ENCODE peak calls at places on chromosomes 4 and X, in four cellular contexts. One of them, this sample, is unnamed.

GRCh38 chr4:47221721-47222120 is 190.4 kb downstream of the GABRB1 start:
- DNase-seq in nephron progenitor cell: no peak
- DNase-seq in type B pancreatic cell: no peak
- DNase-seq in endodermal cell: no peak
- DNase-seq in this sample: no peak

GRCh38 chr4:94548571-94548970 is 96.8 kb downstream of the PDLIM5 start:
- DNase-seq in nephron progenitor cell: no peak
- DNase-seq in type B pancreatic cell: no peak
- DNase-seq in endodermal cell: no peak
- DNase-seq in this sample: no peak

GRCh38 chr4:8315343-8316250 is 46.0 kb downstream of the HTRA3 start:
- DNase-seq in nephron progenitor cell: peak
- DNase-seq in type B pancreatic cell: peak
- DNase-seq in endodermal cell: peak
- DNase-seq in this sample: no peak

GRCh38 chrX:41984628-41985027 is 61.3 kb upstream of the CASK start:
- DNase-seq in nephron progenitor cell: peak
- DNase-seq in type B pancreatic cell: no peak
- DNase-seq in endodermal cell: no peak
- DNase-seq in this sample: no peak

GRCh38 chrX:130170752-130171445 is 863 bp upstream of the RAB33A start:
- DNase-seq in nephron progenitor cell: peak
- DNase-seq in type B pancreatic cell: no peak
- DNase-seq in endodermal cell: peak
- DNase-seq in this sample: peak

GRCh38 chrX:122850326-122850725 is 333.8 kb upstream of the GRIA3 start:
- DNase-seq in nephron progenitor cell: no peak
- DNase-seq in type B pancreatic cell: no peak
- DNase-seq in endodermal cell: no peak
- DNase-seq in this sample: no peak

GRCh38 chrX:136143714-136144113 is 3.6 kb upstream of the FHL1 start:
- DNase-seq in nephron progenitor cell: no peak
- DNase-seq in type B pancreatic cell: no peak
- DNase-seq in endodermal cell: no peak
- DNase-seq in this sample: no peak

GRCh38 chr4:128823025-128823661 is 13.6 kb downstream of the JADE1 start:
- DNase-seq in nephron progenitor cell: no peak
- DNase-seq in type B pancreatic cell: no peak
- DNase-seq in endodermal cell: no peak
- DNase-seq in this sample: no peak

GRCh38 chr4:118680808-118681207 is 4.4 kb upstream of the METTL14 start:
- DNase-seq in nephron progenitor cell: no peak
- DNase-seq in type B pancreatic cell: no peak
- DNase-seq in endodermal cell: no peak
- DNase-seq in this sample: no peak

GRCh38 chr4:118676128-118676527 is 9.1 kb upstream of the METTL14 start:
- DNase-seq in nephron progenitor cell: no peak
- DNase-seq in type B pancreatic cell: no peak
- DNase-seq in endodermal cell: no peak
- DNase-seq in this sample: no peak
- TF ChIP-seq CTCF in nephron progenitor cell: no peak
- TF ChIP-seq CTCF in type B pancreatic cell: no peak
- TF ChIP-seq CTCF in endodermal cell: peak
- TF ChIP-seq CTCF in this sample: no peak

GRCh38 chr4:169270810-169271691 is at the start of gene SH3RF1:
- DNase-seq in nephron progenitor cell: peak
- DNase-seq in type B pancreatic cell: peak
- DNase-seq in endodermal cell: peak
- DNase-seq in this sample: peak

GRCh38 chr4:169268951-169269781 is 1.6 kb downstream of the SH3RF1 start:
- DNase-seq in nephron progenitor cell: no peak
- DNase-seq in type B pancreatic cell: no peak
- DNase-seq in endodermal cell: peak
- DNase-seq in this sample: no peak

GRCh38 chr4:169271692-169272007 is 894 bp upstream of the SH3RF1 start:
- DNase-seq in nephron progenitor cell: no peak
- DNase-seq in type B pancreatic cell: no peak
- DNase-seq in endodermal cell: no peak
- DNase-seq in this sample: no peak

GRCh38 chr4:169272265-169272886 is 1.6 kb upstream of the SH3RF1 start:
- DNase-seq in nephron progenitor cell: no peak
- DNase-seq in type B pancreatic cell: no peak
- DNase-seq in endodermal cell: no peak
- DNase-seq in this sample: no peak

DNA sequence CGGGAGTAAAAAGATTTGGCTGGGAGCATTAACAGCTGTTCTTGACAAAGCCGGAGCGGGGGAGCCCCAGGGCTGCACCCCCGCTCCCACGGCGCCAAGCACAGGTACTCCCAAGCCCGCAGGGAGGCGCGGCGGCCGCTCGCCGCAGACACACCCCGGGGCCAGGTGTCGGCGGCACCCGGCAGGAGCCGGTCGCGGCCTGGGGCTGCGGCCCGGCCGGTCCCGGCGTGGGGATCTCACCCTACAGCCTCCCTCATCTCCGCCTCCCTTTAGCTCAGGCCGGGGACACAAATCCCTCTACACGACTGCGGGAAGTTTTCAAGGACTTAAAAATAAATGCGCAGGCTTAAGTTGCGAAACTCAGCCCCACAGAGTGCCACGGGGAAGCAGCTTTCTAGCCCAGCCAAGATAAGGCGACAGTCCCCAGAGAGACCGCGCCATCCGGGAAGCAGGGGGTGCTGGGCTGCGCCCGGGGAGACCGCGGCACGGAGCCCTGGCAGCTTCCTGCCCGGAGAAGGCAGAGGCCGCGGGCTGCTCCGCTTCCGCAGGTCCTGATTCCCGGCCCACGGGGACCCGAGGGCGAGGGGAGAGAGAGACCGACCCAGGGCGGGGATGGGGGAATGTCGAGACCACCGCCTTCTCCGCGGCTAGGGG is 473 bp downstream of the SH3RF1 start:
- DNase-seq in nephron progenitor cell: peak
- DNase-seq in type B pancreatic cell: peak
- DNase-seq in endodermal cell: peak
- DNase-seq in this sample: peak
- TF ChIP-seq CTCF in nephron progenitor cell: no peak
- TF ChIP-seq CTCF in type B pancreatic cell: peak
- TF ChIP-seq CTCF in endodermal cell: peak
- TF ChIP-seq CTCF in this sample: no peak

GRCh38 chr4:153514001-153514526 is 47.9 kb downstream of the TMEM131L start:
- DNase-seq in nephron progenitor cell: no peak
- DNase-seq in type B pancreatic cell: no peak
- DNase-seq in endodermal cell: no peak
- DNase-seq in this sample: no peak
- TF ChIP-seq CTCF in nephron progenitor cell: no peak
- TF ChIP-seq CTCF in type B pancreatic cell: no peak
- TF ChIP-seq CTCF in endodermal cell: no peak
- TF ChIP-seq CTCF in this sample: no peak

GRCh38 chr4:3449574-3450534 is 8.1 kb downstream of the HGFAC start:
- DNase-seq in nephron progenitor cell: no peak
- DNase-seq in type B pancreatic cell: no peak
- DNase-seq in endodermal cell: no peak
- DNase-seq in this sample: no peak

GRCh38 chr4:3451956-3452355 is 10.2 kb downstream of the HGFAC start:
- DNase-seq in nephron progenitor cell: no peak
- DNase-seq in type B pancreatic cell: no peak
- DNase-seq in endodermal cell: no peak
- DNase-seq in this sample: no peak

GRCh38 chr4:3449047-3449573 is 7.3 kb downstream of the HGFAC start:
- DNase-seq in nephron progenitor cell: no peak
- DNase-seq in type B pancreatic cell: no peak
- DNase-seq in endodermal cell: no peak
- DNase-seq in this sample: no peak

GRCh38 chr4:3450643-3451042 is 8.9 kb downstream of the HGFAC start:
- DNase-seq in nephron progenitor cell: no peak
- DNase-seq in type B pancreatic cell: no peak
- DNase-seq in endodermal cell: no peak
- DNase-seq in this sample: no peak

GRCh38 chr4:3452376-3452775 is 10.6 kb downstream of the HGFAC start:
- DNase-seq in nephron progenitor cell: no peak
- DNase-seq in type B pancreatic cell: no peak
- DNase-seq in endodermal cell: peak
- DNase-seq in this sample: no peak
- TF ChIP-seq CTCF in nephron progenitor cell: peak
- TF ChIP-seq CTCF in type B pancreatic cell: peak
- TF ChIP-seq CTCF in endodermal cell: peak
- TF ChIP-seq CTCF in this sample: peak

DNA sequence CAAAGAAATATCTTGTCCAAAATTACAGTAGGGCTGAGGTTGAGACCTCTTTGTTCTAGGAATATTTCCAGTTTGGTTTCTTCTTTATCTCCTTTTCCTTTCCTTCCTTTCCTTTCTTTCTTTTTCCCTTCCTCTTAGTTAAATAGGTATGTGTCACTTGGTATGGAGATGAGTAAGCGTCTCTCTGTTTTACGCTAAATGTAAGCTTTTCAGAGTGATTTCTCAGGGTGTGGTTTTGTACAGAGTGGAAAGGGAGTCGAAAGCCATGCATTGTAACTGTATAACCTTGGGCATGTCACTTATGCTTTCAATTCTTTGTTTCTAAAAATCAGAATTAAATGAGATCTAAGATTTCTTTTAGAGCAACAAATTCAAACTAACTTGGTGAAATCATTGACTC is 54.8 kb downstream of the TLL1 start:
- DNase-seq in nephron progenitor cell: no peak
- DNase-seq in type B pancreatic cell: no peak
- DNase-seq in endodermal cell: no peak
- DNase-seq in this sample: no peak
- TF ChIP-seq CTCF in nephron progenitor cell: no peak
- TF ChIP-seq CTCF in type B pancreatic cell: no peak
- TF ChIP-seq CTCF in endodermal cell: no peak
- TF ChIP-seq CTCF in this sample: no peak

DNA sequence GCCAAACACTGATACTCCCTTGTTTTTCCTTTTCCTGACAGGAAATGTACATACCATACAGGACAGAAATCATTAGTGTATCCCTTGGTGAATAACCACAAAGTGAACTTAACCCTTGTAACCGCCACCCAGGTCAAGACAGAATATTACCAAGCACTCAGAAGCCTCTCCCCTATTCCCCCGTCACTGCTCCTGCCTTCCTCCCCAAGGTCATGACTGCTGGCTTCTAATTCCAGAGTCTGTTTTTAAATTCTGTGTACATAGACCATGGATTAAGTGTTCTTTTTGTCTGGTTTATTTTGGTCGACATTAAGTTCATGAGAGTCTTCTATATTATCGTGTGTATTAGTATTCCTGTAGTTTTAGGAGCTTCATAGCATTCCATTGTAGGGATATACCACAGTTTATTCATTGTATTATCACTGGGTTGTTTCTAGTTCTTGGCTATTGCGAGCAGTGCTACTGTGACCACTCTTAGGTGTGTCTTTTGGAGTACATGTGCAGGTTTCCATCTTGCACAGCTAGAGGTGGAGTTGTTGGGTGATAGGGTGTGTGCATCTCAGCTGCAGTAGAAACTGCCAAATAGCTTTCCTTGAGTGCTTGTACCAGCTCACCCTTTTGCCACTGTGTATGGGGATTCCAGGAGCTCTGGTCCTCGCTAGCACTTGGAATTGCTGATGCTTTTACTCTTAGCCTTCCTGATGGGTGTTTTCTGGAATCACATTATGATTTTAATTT is 37.9 kb downstream of the HTT start:
- DNase-seq in nephron progenitor cell: no peak
- DNase-seq in type B pancreatic cell: no peak
- DNase-seq in endodermal cell: no peak
- DNase-seq in this sample: no peak
- TF ChIP-seq CTCF in nephron progenitor cell: no peak
- TF ChIP-seq CTCF in type B pancreatic cell: no peak
- TF ChIP-seq CTCF in endodermal cell: no peak
- TF ChIP-seq CTCF in this sample: no peak

DNA sequence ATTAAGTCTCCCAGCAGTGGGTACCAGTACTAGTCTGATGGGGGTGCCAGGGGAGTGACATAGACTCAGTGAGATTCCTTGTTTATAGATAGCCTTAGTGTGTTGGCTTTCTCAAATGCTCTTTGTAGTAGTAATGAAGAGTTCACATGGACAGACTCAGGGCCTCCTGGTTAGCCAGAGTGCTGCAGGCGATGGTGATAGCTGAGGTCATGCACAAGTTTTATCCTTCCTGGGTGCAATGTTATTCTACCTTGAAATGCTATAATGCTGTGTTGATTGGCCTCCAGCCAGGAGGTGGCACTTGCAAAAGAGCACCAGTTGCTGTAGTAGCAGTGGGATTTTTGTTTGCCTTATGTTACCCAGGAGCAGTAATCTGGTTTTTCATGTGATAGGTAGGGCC is 35.5 kb upstream of the ADH4 start:
- DNase-seq in nephron progenitor cell: no peak
- DNase-seq in type B pancreatic cell: no peak
- DNase-seq in endodermal cell: no peak
- DNase-seq in this sample: no peak
- TF ChIP-seq CTCF in nephron progenitor cell: no peak
- TF ChIP-seq CTCF in type B pancreatic cell: no peak
- TF ChIP-seq CTCF in endodermal cell: no peak
- TF ChIP-seq CTCF in this sample: no peak

DNA sequence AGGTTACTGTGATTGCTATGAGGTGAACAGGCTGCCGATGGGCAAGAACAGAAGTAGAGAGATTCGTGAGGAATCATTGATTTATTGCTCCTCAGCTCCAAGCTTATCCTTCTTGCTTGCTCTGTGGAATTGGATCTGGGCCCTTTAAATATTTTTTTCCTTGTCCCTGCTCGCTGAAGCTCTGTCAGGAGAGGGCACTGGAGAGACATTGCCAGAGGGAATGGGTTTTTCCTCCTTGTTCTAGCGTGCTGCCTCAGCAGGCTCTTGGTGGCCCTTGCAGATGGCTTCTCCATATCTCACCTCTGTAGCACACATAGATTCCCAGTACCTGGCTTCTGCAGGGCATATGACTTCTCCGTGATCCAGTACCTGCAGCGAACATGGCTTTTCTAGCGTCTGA is 67.4 kb downstream of the CNGA2 start:
- DNase-seq in nephron progenitor cell: no peak
- DNase-seq in type B pancreatic cell: no peak
- DNase-seq in endodermal cell: no peak
- DNase-seq in this sample: no peak
- TF ChIP-seq CTCF in nephron progenitor cell: no peak
- TF ChIP-seq CTCF in type B pancreatic cell: no peak
- TF ChIP-seq CTCF in endodermal cell: peak
- TF ChIP-seq CTCF in this sample: no peak